ENCODE peak calls at places on chromosomes 16 and 17, in six cellular contexts. X is fibroblast of mammary gland, O is amniotic stem cell, Y is Caco-2, N is Panc1, G is T-helper 2 cell. S is an unnamed sample.
A peak's percentile ranks its signal among the peaks of the same experiment; 100 is the strongest.

GRCh38 chr17:50699410-50699809 is 8.3 kb downstream of the ANKRD40 start:
- DNase-seq in N (no peak), G (no peak), Y (peak; percentile 39), O (no peak), X (no peak), S (no peak)

GRCh38 chr17:48791128-48792032 is 25.6 kb downstream of the TTLL6 start:
- DNase-seq in X (peak; percentile 80), G (no peak), N (peak; percentile 75), Y (peak; percentile 97), O (peak; percentile 77), S (no peak)

GRCh38 chr17:55237826-55238196 is 26.9 kb upstream of the HLF start:
- DNase-seq in Y (no peak), O (no peak), G (no peak), N (no peak), X (no peak), S (no peak)

GRCh38 chr17:31158741-31159377 is 64.1 kb downstream of the NF1 start:
- DNase-seq in O (no peak), X (no peak), Y (no peak), G (no peak), N (no peak), S (no peak)

GRCh38 chr16:2799205-2799851 is 1.1 kb downstream of the PRSS41 start:
- DNase-seq in N (no peak), G (no peak), Y (peak; percentile 60), X (no peak), O (no peak), S (no peak)

GRCh38 chr17:73100363-73100762 is 7.9 kb upstream of the SLC39A11 start:
- DNase-seq in Y (no peak), N (no peak), X (no peak), O (no peak), G (no peak), S (no peak)

GRCh38 chr17:19410101-19410500 is 931 bp upstream of the RNF112 start:
- DNase-seq in Y (peak; percentile 24), G (no peak), O (no peak), N (no peak), X (no peak), S (no peak)

GRCh38 chr16:85027349-85027967 is at the start of gene KIAA0513:
- DNase-seq in G (peak; percentile 95), O (peak; percentile 81), N (no peak), X (peak; percentile 87), Y (peak; percentile 95), S (peak; percentile 65)

GRCh38 chr16:77558786-77559185 is 124.0 kb upstream of the ADAMTS18 start:
- DNase-seq in X (no peak), Y (no peak), N (no peak), G (no peak), O (no peak), S (no peak)

GRCh38 chr17:67390646-67391480 is 13.8 kb downstream of the PITPNC1 start:
- DNase-seq in Y (no peak), N (peak; percentile 77), G (no peak), X (peak; percentile 99), O (peak; percentile 74), S (peak; percentile 58)

GRCh38 chr16:85171809-85172464 is 59.7 kb upstream of the CIBAR2 start:
- DNase-seq in O (no peak), X (no peak), G (no peak), Y (no peak), N (no peak), S (no peak)

GRCh38 chr16:23333962-23334361 is 31.9 kb downstream of the SCNN1B start:
- DNase-seq in Y (no peak), N (no peak), O (no peak), G (no peak), X (no peak), S (no peak)

S was measured in GM12864.